ENCODE peak calls at places on chromosomes 1 and 21, in six cellular contexts. One of them, this sample, is unnamed.

GRCh38 chr1:110873856-110874255 is 908 bp downstream of the CD53 start:
- DNase-seq in left ventricle myocardium inferior: no peak
- DNase-seq in fibroblast of lung: no peak
- DNase-seq in GM06990: no peak
- DNase-seq in CD8-positive, alpha-beta T cell: no peak
- DNase-seq in upper lobe of right lung: no peak
- DNase-seq in this sample: no peak

GRCh38 chr1:117590273-117590925 is 15.4 kb upstream of the TENT5C start:
- DNase-seq in fibroblast of lung: no peak
- DNase-seq in left ventricle myocardium inferior: no peak
- DNase-seq in CD8-positive, alpha-beta T cell: no peak
- DNase-seq in GM06990: no peak
- DNase-seq in upper lobe of right lung: peak
- DNase-seq in this sample: no peak

GRCh38 chr21:28111151-28111619 is 881.5 kb downstream of the LTN1 start:
- DNase-seq in fibroblast of lung: peak
- DNase-seq in upper lobe of right lung: no peak
- DNase-seq in CD8-positive, alpha-beta T cell: no peak
- DNase-seq in left ventricle myocardium inferior: peak
- DNase-seq in GM06990: no peak
- DNase-seq in this sample: peak

GRCh38 chr1:197268012-197268411 is at the start of gene CRB1:
- DNase-seq in left ventricle myocardium inferior: no peak
- DNase-seq in CD8-positive, alpha-beta T cell: no peak
- DNase-seq in upper lobe of right lung: no peak
- DNase-seq in fibroblast of lung: peak
- DNase-seq in GM06990: no peak
- DNase-seq in this sample: peak

GRCh38 chr1:235866207-235866912 is at the start of gene LYST:
- DNase-seq in fibroblast of lung: peak
- DNase-seq in upper lobe of right lung: peak
- DNase-seq in GM06990: peak
- DNase-seq in CD8-positive, alpha-beta T cell: peak
- DNase-seq in left ventricle myocardium inferior: peak
- DNase-seq in this sample: peak

GRCh38 chr1:71462247-71462646 is 381.4 kb upstream of the ZRANB2 start:
- DNase-seq in upper lobe of right lung: no peak
- DNase-seq in GM06990: no peak
- DNase-seq in fibroblast of lung: no peak
- DNase-seq in left ventricle myocardium inferior: no peak
- DNase-seq in CD8-positive, alpha-beta T cell: no peak
- DNase-seq in this sample: no peak

GRCh38 chr1:115056395-115056798 is 26.8 kb downstream of the TSHB start:
- DNase-seq in GM06990: no peak
- DNase-seq in upper lobe of right lung: no peak
- DNase-seq in fibroblast of lung: peak
- DNase-seq in CD8-positive, alpha-beta T cell: no peak
- DNase-seq in left ventricle myocardium inferior: no peak
- DNase-seq in this sample: peak

GRCh38 chr1:218344814-218345672 is at the start of gene TGFB2:
- DNase-seq in CD8-positive, alpha-beta T cell: no peak
- DNase-seq in upper lobe of right lung: no peak
- DNase-seq in GM06990: no peak
- DNase-seq in fibroblast of lung: peak
- DNase-seq in left ventricle myocardium inferior: no peak
- DNase-seq in this sample: peak

GRCh38 chr1:101198842-101199636 is 37.8 kb upstream of the S1PR1 start:
- DNase-seq in fibroblast of lung: no peak
- DNase-seq in left ventricle myocardium inferior: no peak
- DNase-seq in GM06990: no peak
- DNase-seq in CD8-positive, alpha-beta T cell: no peak
- DNase-seq in upper lobe of right lung: no peak
- DNase-seq in this sample: no peak

GRCh38 chr1:227793948-227794812 is 21.3 kb upstream of the PRSS38 start:
- DNase-seq in left ventricle myocardium inferior: peak
- DNase-seq in upper lobe of right lung: peak
- DNase-seq in fibroblast of lung: peak
- DNase-seq in CD8-positive, alpha-beta T cell: no peak
- DNase-seq in GM06990: no peak
- DNase-seq in this sample: peak

GRCh38 chr1:180026556-180026955 is 71.9 kb downstream of the CEP350 start:
- DNase-seq in fibroblast of lung: peak
- DNase-seq in GM06990: no peak
- DNase-seq in upper lobe of right lung: no peak
- DNase-seq in CD8-positive, alpha-beta T cell: no peak
- DNase-seq in left ventricle myocardium inferior: no peak
- DNase-seq in this sample: peak

GRCh38 chr1:214567481-214567980 is 16.1 kb upstream of the PTPN14 start:
- DNase-seq in left ventricle myocardium inferior: no peak
- DNase-seq in CD8-positive, alpha-beta T cell: no peak
- DNase-seq in fibroblast of lung: no peak
- DNase-seq in GM06990: no peak
- DNase-seq in upper lobe of right lung: no peak
- DNase-seq in this sample: no peak

GRCh38 chr1:19640363-19641316 is 3.5 kb upstream of the NBL1 start:
- DNase-seq in fibroblast of lung: no peak
- DNase-seq in upper lobe of right lung: no peak
- DNase-seq in CD8-positive, alpha-beta T cell: no peak
- DNase-seq in GM06990: no peak
- DNase-seq in left ventricle myocardium inferior: no peak
- DNase-seq in this sample: peak

GRCh38 chr1:1393014-1393413 is 6.1 kb downstream of the CCNL2 start:
- DNase-seq in fibroblast of lung: no peak
- DNase-seq in left ventricle myocardium inferior: no peak
- DNase-seq in CD8-positive, alpha-beta T cell: no peak
- DNase-seq in upper lobe of right lung: no peak
- DNase-seq in GM06990: no peak
- DNase-seq in this sample: no peak

GRCh38 chr1:19661721-19662228 is 2.9 kb upstream of the HTR6 start:
- DNase-seq in CD8-positive, alpha-beta T cell: peak
- DNase-seq in upper lobe of right lung: no peak
- DNase-seq in left ventricle myocardium inferior: no peak
- DNase-seq in fibroblast of lung: peak
- DNase-seq in GM06990: no peak
- DNase-seq in this sample: peak

GRCh38 chr1:110235839-110236682 is 25.9 kb downstream of the KCNC4 start:
- DNase-seq in upper lobe of right lung: no peak
- DNase-seq in left ventricle myocardium inferior: no peak
- DNase-seq in CD8-positive, alpha-beta T cell: no peak
- DNase-seq in GM06990: no peak
- DNase-seq in fibroblast of lung: peak
- DNase-seq in this sample: peak

GRCh38 chr1:25909062-25909461 is 2.8 kb upstream of the STMN1 start:
- DNase-seq in GM06990: no peak
- DNase-seq in CD8-positive, alpha-beta T cell: no peak
- DNase-seq in left ventricle myocardium inferior: no peak
- DNase-seq in upper lobe of right lung: no peak
- DNase-seq in fibroblast of lung: no peak
- DNase-seq in this sample: no peak

GRCh38 chr21:26448751-26449150 is 124.3 kb downstream of the CYYR1 start:
- DNase-seq in CD8-positive, alpha-beta T cell: no peak
- DNase-seq in upper lobe of right lung: no peak
- DNase-seq in left ventricle myocardium inferior: no peak
- DNase-seq in GM06990: no peak
- DNase-seq in fibroblast of lung: no peak
- DNase-seq in this sample: no peak

GRCh38 chr1:76209648-76210047 is 135.1 kb downstream of the ST6GALNAC3 start:
- DNase-seq in left ventricle myocardium inferior: no peak
- DNase-seq in upper lobe of right lung: no peak
- DNase-seq in fibroblast of lung: no peak
- DNase-seq in CD8-positive, alpha-beta T cell: no peak
- DNase-seq in GM06990: no peak
- DNase-seq in this sample: no peak

GRCh38 chr1:232464325-232464724 is 165.6 kb downstream of the SIPA1L2 start:
- DNase-seq in left ventricle myocardium inferior: no peak
- DNase-seq in GM06990: no peak
- DNase-seq in fibroblast of lung: no peak
- DNase-seq in upper lobe of right lung: no peak
- DNase-seq in CD8-positive, alpha-beta T cell: no peak
- DNase-seq in this sample: no peak

GRCh38 chr1:198935371-198935921 is 296.6 kb downstream of the PTPRC start:
- DNase-seq in GM06990: peak
- DNase-seq in CD8-positive, alpha-beta T cell: peak
- DNase-seq in fibroblast of lung: peak
- DNase-seq in upper lobe of right lung: peak
- DNase-seq in left ventricle myocardium inferior: peak
- DNase-seq in this sample: peak

GRCh38 chr1:222104097-222104496 is 362.2 kb upstream of the DUSP10 start:
- DNase-seq in fibroblast of lung: no peak
- DNase-seq in left ventricle myocardium inferior: no peak
- DNase-seq in CD8-positive, alpha-beta T cell: no peak
- DNase-seq in upper lobe of right lung: no peak
- DNase-seq in GM06990: no peak
- DNase-seq in this sample: no peak

GRCh38 chr1:165443539-165444289 is 1.2 kb downstream of the RXRG start:
- DNase-seq in left ventricle myocardium inferior: peak
- DNase-seq in upper lobe of right lung: no peak
- DNase-seq in fibroblast of lung: no peak
- DNase-seq in CD8-positive, alpha-beta T cell: no peak
- DNase-seq in GM06990: no peak
- DNase-seq in this sample: no peak

GRCh38 chr1:156959414-156959813 is 39.0 kb downstream of the LRRC71 start:
- DNase-seq in GM06990: no peak
- DNase-seq in fibroblast of lung: peak
- DNase-seq in CD8-positive, alpha-beta T cell: no peak
- DNase-seq in upper lobe of right lung: no peak
- DNase-seq in left ventricle myocardium inferior: no peak
- DNase-seq in this sample: peak

GRCh38 chr1:37825508-37825907 is 17.5 kb upstream of the YRDC start:
- DNase-seq in CD8-positive, alpha-beta T cell: no peak
- DNase-seq in GM06990: no peak
- DNase-seq in upper lobe of right lung: no peak
- DNase-seq in left ventricle myocardium inferior: no peak
- DNase-seq in fibroblast of lung: no peak
- DNase-seq in this sample: no peak

GRCh38 chr1:43549921-43550597 is 19.4 kb downstream of the PTPRF start:
- DNase-seq in CD8-positive, alpha-beta T cell: no peak
- DNase-seq in left ventricle myocardium inferior: peak
- DNase-seq in GM06990: peak
- DNase-seq in fibroblast of lung: no peak
- DNase-seq in upper lobe of right lung: peak
- DNase-seq in this sample: no peak
- H3K4me3 ChIP-seq in CD8-positive, alpha-beta T cell: no peak
- H3K4me3 ChIP-seq in left ventricle myocardium inferior: peak
- H3K4me3 ChIP-seq in GM06990: peak
- H3K4me3 ChIP-seq in fibroblast of lung: no peak
- H3K4me3 ChIP-seq in upper lobe of right lung: peak
- H3K4me3 ChIP-seq in this sample: peak

GRCh38 chr1:62438163-62438562 is 1.3 kb downstream of the USP1 start:
- DNase-seq in GM06990: no peak
- DNase-seq in fibroblast of lung: peak
- DNase-seq in upper lobe of right lung: no peak
- DNase-seq in left ventricle myocardium inferior: no peak
- DNase-seq in CD8-positive, alpha-beta T cell: no peak
- DNase-seq in this sample: peak

GRCh38 chr1:62435231-62436038 is 1.4 kb upstream of the USP1 start:
- DNase-seq in GM06990: no peak
- DNase-seq in left ventricle myocardium inferior: peak
- DNase-seq in CD8-positive, alpha-beta T cell: peak
- DNase-seq in upper lobe of right lung: no peak
- DNase-seq in fibroblast of lung: no peak
- DNase-seq in this sample: no peak

GRCh38 chr1:62437273-62437945 is 560 bp downstream of the USP1 start:
- DNase-seq in CD8-positive, alpha-beta T cell: peak
- DNase-seq in fibroblast of lung: peak
- DNase-seq in upper lobe of right lung: no peak
- DNase-seq in GM06990: no peak
- DNase-seq in left ventricle myocardium inferior: no peak
- DNase-seq in this sample: peak

GRCh38 chr1:62436039-62436465 is 797 bp upstream of the USP1 start:
- DNase-seq in fibroblast of lung: no peak
- DNase-seq in left ventricle myocardium inferior: peak
- DNase-seq in CD8-positive, alpha-beta T cell: peak
- DNase-seq in GM06990: peak
- DNase-seq in upper lobe of right lung: peak
- DNase-seq in this sample: no peak

GRCh38 chr1:62436466-62437272 is at the start of gene USP1:
- DNase-seq in left ventricle myocardium inferior: peak
- DNase-seq in CD8-positive, alpha-beta T cell: peak
- DNase-seq in fibroblast of lung: peak
- DNase-seq in upper lobe of right lung: peak
- DNase-seq in GM06990: peak
- DNase-seq in this sample: peak
- TF ChIP-seq CTCF in left ventricle myocardium inferior: no peak
- TF ChIP-seq CTCF in CD8-positive, alpha-beta T cell: no peak
- TF ChIP-seq CTCF in fibroblast of lung: no peak
- TF ChIP-seq CTCF in upper lobe of right lung: no peak
- TF ChIP-seq CTCF in GM06990: no peak
- TF ChIP-seq CTCF in this sample: no peak

GRCh38 chr1:184036517-184036949 is 995 bp downstream of the COLGALT2 start:
- DNase-seq in upper lobe of right lung: peak
- DNase-seq in fibroblast of lung: peak
- DNase-seq in left ventricle myocardium inferior: peak
- DNase-seq in GM06990: peak
- DNase-seq in CD8-positive, alpha-beta T cell: peak
- DNase-seq in this sample: no peak
- H3K4me3 ChIP-seq in upper lobe of right lung: peak
- H3K4me3 ChIP-seq in fibroblast of lung: peak
- H3K4me3 ChIP-seq in left ventricle myocardium inferior: peak
- H3K4me3 ChIP-seq in GM06990: peak
- H3K4me3 ChIP-seq in CD8-positive, alpha-beta T cell: peak
- H3K4me3 ChIP-seq in this sample: peak

DNA sequence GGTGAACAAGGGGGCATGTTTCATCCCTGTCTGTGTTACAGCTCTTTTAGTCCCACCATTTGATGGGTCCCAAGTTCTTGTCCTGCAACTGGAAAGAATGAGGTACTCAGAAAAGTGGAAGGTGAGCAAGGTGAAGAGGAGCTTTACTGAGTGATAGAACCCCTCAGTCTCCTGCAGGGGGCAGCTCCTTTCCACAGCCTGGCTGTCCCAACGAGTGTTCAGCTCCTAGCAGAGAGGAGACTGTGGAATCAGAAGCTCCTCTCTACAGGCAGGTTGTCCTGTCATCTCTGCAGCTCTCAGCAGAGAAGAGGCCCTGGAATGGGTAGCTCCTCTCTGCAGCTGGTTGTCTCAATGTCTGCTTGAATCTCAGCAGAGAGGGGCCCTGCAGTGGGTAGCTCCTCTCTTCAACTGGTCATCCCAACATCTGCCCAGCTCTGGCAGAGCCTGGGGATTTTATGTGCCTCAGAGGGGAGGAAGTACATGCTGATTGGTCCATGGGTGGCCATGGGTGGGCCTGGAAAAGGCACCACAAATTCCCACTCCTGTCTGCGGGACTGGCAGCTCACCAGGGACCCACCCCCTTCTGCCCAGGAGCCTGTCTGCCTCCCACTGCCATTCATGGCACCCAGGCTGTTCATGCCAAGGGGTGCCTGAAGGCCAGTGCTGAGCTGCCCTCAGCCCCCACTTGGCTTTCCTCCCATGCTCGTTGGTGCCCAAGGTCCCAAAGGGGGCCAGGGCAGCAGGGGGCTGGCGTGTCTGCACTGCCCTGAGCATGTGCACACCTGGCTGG is 25.7 kb downstream of the LDLRAD1 start:
- DNase-seq in fibroblast of lung: no peak
- DNase-seq in upper lobe of right lung: no peak
- DNase-seq in CD8-positive, alpha-beta T cell: no peak
- DNase-seq in GM06990: no peak
- DNase-seq in left ventricle myocardium inferior: no peak
- DNase-seq in this sample: peak
- TF ChIP-seq CTCF in fibroblast of lung: no peak
- TF ChIP-seq CTCF in upper lobe of right lung: no peak
- TF ChIP-seq CTCF in CD8-positive, alpha-beta T cell: no peak
- TF ChIP-seq CTCF in GM06990: no peak
- TF ChIP-seq CTCF in left ventricle myocardium inferior: peak
- TF ChIP-seq CTCF in this sample: peak